ENCODE peak calls at places on chromosomes 16 and 17, in six cellular contexts. K is astrocyte of the spinal cord, N is sigmoid colon, V is neural crest cell, F is HCT116, C is AG10803. H is an unnamed sample.

GRCh38 chr17:9240659-9241370 is 219.5 kb downstream of the NTN1 start:
- DNase-seq in F (no peak), N (peak), V (peak), K (peak), C (peak), H (peak)

GRCh38 chr17:82887255-82888164 is 47.7 kb upstream of the ZNF750 start:
- DNase-seq in K (no peak), N (no peak), C (no peak), V (no peak), F (no peak), H (no peak)

GRCh38 chr16:84048871-84049270 is 6.3 kb upstream of the SLC38A8 start:
- DNase-seq in F (no peak), C (no peak), K (no peak), V (no peak), N (peak), H (no peak)

GRCh38 chr17:47315451-47316266 is 8.1 kb upstream of the EFCAB13 start:
- DNase-seq in K (peak), C (peak), V (no peak), F (peak), N (no peak), H (peak)

GRCh38 chr16:3317315-3317999 is 12.2 kb downstream of the ZNF75A start:
- DNase-seq in N (no peak), K (peak), V (no peak), C (no peak), F (no peak), H (no peak)

GRCh38 chr16:25501530-25502255 is 190.1 kb upstream of the HS3ST4 start:
- DNase-seq in K (no peak), N (no peak), C (no peak), V (no peak), F (no peak), H (no peak)

GRCh38 chr16:64356267-64356666 is 765.6 kb downstream of the CDH11 start:
- DNase-seq in F (no peak), V (no peak), C (peak), K (peak), N (no peak), H (no peak)

GRCh38 chr16:57742543-57742942 is 7.0 kb downstream of the KATNB1 start:
- DNase-seq in F (no peak), V (no peak), C (no peak), N (no peak), K (no peak), H (no peak)

GRCh38 chr17:55158439-55158838 is 106.3 kb upstream of the HLF start:
- DNase-seq in V (no peak), N (no peak), K (no peak), C (no peak), F (no peak), H (no peak)

GRCh38 chr16:14510939-14511797 is 118.9 kb downstream of the PARN start:
- DNase-seq in C (peak), F (no peak), K (peak), V (no peak), N (no peak), H (no peak)

GRCh38 chr16:10828851-10829331 is 10.3 kb upstream of the TVP23A start:
- DNase-seq in C (peak), F (no peak), K (peak), N (peak), V (no peak), H (no peak)

GRCh38 chr17:28982191-28982793 is 23.5 kb downstream of the SEZ6 start:
- DNase-seq in V (no peak), N (no peak), K (peak), F (no peak), C (no peak), H (no peak)

GRCh38 chr16:27168790-27169189 is 34.5 kb upstream of the KDM8 start:
- DNase-seq in V (no peak), F (no peak), C (no peak), N (no peak), K (no peak), H (no peak)

GRCh38 chr16:27171584-27171983 is 31.7 kb upstream of the KDM8 start:
- DNase-seq in K (no peak), C (no peak), F (no peak), N (no peak), V (no peak), H (no peak)

GRCh38 chr16:27174007-27174406 is 29.3 kb upstream of the KDM8 start:
- DNase-seq in V (no peak), F (no peak), N (no peak), K (no peak), C (no peak), H (no peak)

GRCh38 chr16:27174798-27175197 is 28.5 kb upstream of the KDM8 start:
- DNase-seq in N (no peak), K (no peak), V (no peak), F (no peak), C (peak), H (no peak)

DNA sequence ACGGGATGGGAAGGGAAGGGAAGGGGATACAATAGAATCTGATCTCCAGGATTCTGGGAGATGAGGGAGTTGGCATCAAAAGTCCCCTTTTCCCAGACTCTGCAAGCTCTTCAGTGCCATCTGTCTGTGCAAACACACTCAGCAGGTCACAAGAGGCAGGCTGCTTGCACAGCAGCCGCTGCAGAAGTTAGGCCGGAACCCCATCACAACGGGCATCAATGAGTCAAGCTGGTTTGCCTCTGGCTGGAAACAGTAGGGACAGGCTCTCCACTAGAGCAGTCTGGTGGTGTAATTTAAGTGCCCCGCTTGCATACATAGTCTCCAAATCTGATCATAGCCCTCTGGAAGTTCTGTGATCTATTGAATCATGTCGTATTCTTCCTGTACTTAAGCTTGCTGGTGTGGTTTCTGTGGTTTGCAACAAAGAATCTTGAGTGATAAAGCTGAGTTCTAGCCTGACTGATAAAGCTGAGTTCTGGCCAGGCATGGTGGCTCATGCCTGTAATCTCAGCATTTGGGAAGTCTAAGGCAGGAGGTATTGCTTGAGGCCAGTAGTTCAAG is 33.7 kb upstream of the KDM8 start:
- DNase-seq in C (peak), N (no peak), K (peak), F (no peak), V (no peak), H (no peak)
- TF ChIP-seq CTCF in C (peak), N (no peak), K (peak), F (peak), V (no peak), H (no peak)

GRCh38 chr17:58007781-58008706 is 998 bp upstream of the SRSF1 start:
- DNase-seq in K (no peak), F (no peak), V (no peak), N (no peak), C (no peak), H (no peak)
- TF ChIP-seq CTCF in K (no peak), F (no peak), V (no peak), N (no peak), C (no peak), H (no peak)

GRCh38 chr17:50613596-50613995 is 21.1 kb upstream of the ABCC3 start:
- DNase-seq in K (no peak), F (no peak), N (no peak), C (no peak), V (no peak), H (no peak)
- TF ChIP-seq CTCF in K (no peak), F (peak), N (no peak), C (no peak), V (no peak), H (no peak)

DNA sequence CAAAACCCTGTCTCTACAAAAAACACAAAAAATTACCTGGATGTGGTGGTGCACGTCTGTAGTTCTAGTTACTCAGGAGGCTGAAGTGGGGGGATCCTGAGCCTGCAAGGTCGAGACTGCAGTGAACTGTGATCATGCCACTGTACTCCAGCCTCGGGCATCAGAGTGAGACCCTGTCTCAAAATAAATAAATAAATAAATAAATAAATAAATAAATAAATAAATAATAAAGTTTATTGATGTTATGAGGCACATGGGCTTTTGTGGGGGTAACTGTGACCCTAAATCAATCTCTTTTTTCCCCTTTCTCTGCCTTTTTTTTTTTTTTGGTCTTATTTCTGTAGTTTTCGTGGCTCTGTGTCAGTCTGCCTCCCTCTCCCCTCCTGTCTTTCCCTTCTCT is 4.5 kb upstream of the ASIC2 start:
- DNase-seq in K (no peak), V (no peak), F (no peak), N (no peak), C (no peak), H (no peak)
- TF ChIP-seq CTCF in K (no peak), V (no peak), F (no peak), N (no peak), C (no peak), H (no peak)

GRCh38 chr17:65657251-65657828 is 95.9 kb upstream of the AXIN2 start:
- DNase-seq in N (no peak), K (no peak), C (no peak), V (no peak), F (no peak), H (no peak)

GRCh38 chr17:65659512-65659911 is 98.1 kb upstream of the AXIN2 start:
- DNase-seq in C (no peak), F (no peak), N (no peak), V (no peak), K (no peak), H (no peak)

GRCh38 chr17:65660947-65661346 is 99.5 kb upstream of the AXIN2 start:
- DNase-seq in K (peak), F (no peak), N (no peak), V (no peak), C (peak), H (no peak)

GRCh38 chr17:65662166-65662565 is 100.7 kb upstream of the AXIN2 start:
- DNase-seq in F (no peak), C (peak), V (no peak), N (no peak), K (no peak), H (no peak)

GRCh38 chr17:65660078-65660477 is 98.6 kb upstream of the AXIN2 start:
- DNase-seq in N (no peak), K (no peak), C (no peak), F (no peak), V (no peak), H (no peak)
- TF ChIP-seq CTCF in N (no peak), K (no peak), C (no peak), F (no peak), V (no peak), H (no peak)

DNA sequence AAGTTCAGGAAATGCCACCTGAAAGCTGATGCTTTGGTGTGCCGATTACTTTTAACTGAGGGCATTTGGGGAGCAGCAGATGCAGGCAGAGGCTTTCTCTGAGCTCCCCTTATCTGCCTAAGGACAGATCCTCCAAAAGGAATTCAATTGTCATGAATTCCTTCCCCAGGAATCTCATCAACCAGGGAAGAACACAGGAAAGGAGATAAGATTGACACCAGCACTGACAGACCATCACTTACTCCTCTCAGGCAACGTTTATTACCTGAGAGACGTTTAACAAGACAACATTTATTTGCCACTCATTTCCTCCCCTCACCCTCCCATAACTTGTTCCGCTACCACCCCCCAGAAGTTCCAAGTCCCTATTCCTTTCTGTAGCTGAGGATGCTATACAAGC is 17.6 kb upstream of the CDRT4 start:
- DNase-seq in K (no peak), F (no peak), N (peak), V (no peak), C (no peak), H (no peak)
- TF ChIP-seq CTCF in K (no peak), F (no peak), N (no peak), V (no peak), C (no peak), H (no peak)